ENCODE peak calls at places on chromosomes 11 and 22, in eight cellular contexts. F is stimulated activated naive CD8-positive, alpha-beta T cell treated with anti-CD3 and anti-CD28 coated beads, Interleukin-15, amount 100 ng/mL, for 72 hours; B is H4; P is germinal center; E is T-helper 17 cell; C is EL; R is midbrain; X is natural killer cell. O is an unnamed sample.

GRCh38 chr22:44292007-44292370 is 20.8 kb downstream of the SHISAL1 start:
- DNase-seq in F (no peak), B (no peak), P (no peak), E (no peak), C (no peak), R (no peak), X (no peak), O (no peak)

GRCh38 chr11:78427615-78428272 is 10.1 kb upstream of the GAB2 start:
- DNase-seq in F (no peak), B (no peak), P (no peak), E (no peak), C (no peak), R (no peak), X (no peak), O (no peak)

GRCh38 chr11:102279641-102280170 is 37.6 kb upstream of the BIRC3 start:
- DNase-seq in F (no peak), B (peak), P (no peak), E (no peak), C (peak), R (no peak), X (no peak), O (no peak)

GRCh38 chr22:29004647-29005371 is 56.8 kb downstream of the C22orf31 start:
- DNase-seq in F (no peak), B (no peak), P (no peak), E (no peak), C (no peak), R (peak), X (no peak), O (peak)

GRCh38 chr11:118975771-118976709 is 4.5 kb downstream of the FOXR1 start:
- DNase-seq in F (no peak), B (no peak), P (no peak), E (no peak), C (no peak), R (no peak), X (no peak), O (no peak)

GRCh38 chr22:41826001-41826400 is 6.9 kb upstream of the SREBF2 start:
- DNase-seq in F (no peak), B (no peak), P (no peak), E (no peak), C (no peak), R (no peak), X (no peak), O (no peak)

GRCh38 chr11:406796-407650 is 7.8 kb downstream of the SIGIRR start:
- DNase-seq in F (peak), B (no peak), P (peak), E (peak), C (peak), R (peak), X (peak), O (peak)

GRCh38 chr11:68003846-68004550 is at the start of gene UNC93B1:
- DNase-seq in F (peak), B (peak), P (peak), E (peak), C (peak), R (peak), X (peak), O (no peak)

GRCh38 chr11:130894322-130895025 is 21.8 kb downstream of the SNX19 start:
- DNase-seq in F (peak), B (peak), P (peak), E (peak), C (peak), R (peak), X (peak), O (peak)

GRCh38 chr11:116736763-116737162 is 36.0 kb downstream of the BUD13 start:
- DNase-seq in F (peak), B (no peak), P (no peak), E (no peak), C (peak), R (no peak), X (no peak), O (no peak)

GRCh38 chr11:31912808-31913207 is 101.7 kb upstream of the PAX6 start:
- DNase-seq in F (no peak), B (no peak), P (no peak), E (no peak), C (no peak), R (no peak), X (no peak), O (no peak)

GRCh38 chr11:37946155-37946766 is 1348.2 kb upstream of the RAG2 start:
- DNase-seq in F (no peak), B (peak), P (no peak), E (no peak), C (peak), R (no peak), X (no peak), O (peak)

GRCh38 chr11:57303280-57303989 is 21.3 kb downstream of the TNKS1BP1 start:
- DNase-seq in F (no peak), B (no peak), P (no peak), E (no peak), C (no peak), R (no peak), X (no peak), O (no peak)

GRCh38 chr11:117931971-117932370 is 2.8 kb upstream of the TMPRSS13 start:
- DNase-seq in F (peak), B (no peak), P (no peak), E (no peak), C (no peak), R (no peak), X (no peak), O (no peak)

GRCh38 chr11:43943931-43944751 is 1.7 kb downstream of the C11orf96 start:
- DNase-seq in F (peak), B (no peak), P (no peak), E (no peak), C (no peak), R (no peak), X (no peak), O (no peak)

GRCh38 chr22:37486224-37486845 is at the start of gene MFNG:
- DNase-seq in F (peak), B (no peak), P (peak), E (peak), C (peak), R (peak), X (peak), O (peak)

GRCh38 chr22:22906907-22907550 is 19.4 kb downstream of the IGLL5 start:
- DNase-seq in F (no peak), B (no peak), P (no peak), E (no peak), C (no peak), R (no peak), X (no peak), O (no peak)

GRCh38 chr11:119493712-119494111 is 70.7 kb upstream of the THY1 start:
- DNase-seq in F (no peak), B (no peak), P (no peak), E (no peak), C (peak), R (no peak), X (no peak), O (no peak)

GRCh38 chr22:50326959-50327710 is at the start of gene DENND6B:
- DNase-seq in F (peak), B (peak), P (peak), E (peak), C (peak), R (peak), X (peak), O (peak)

GRCh38 chr11:2198621-2199365 is 27.2 kb upstream of the TH start:
- DNase-seq in F (no peak), B (no peak), P (no peak), E (no peak), C (no peak), R (no peak), X (no peak), O (no peak)

GRCh38 chr11:44972746-44973435 is 22.2 kb upstream of the TP53I11 start:
- DNase-seq in F (no peak), B (no peak), P (no peak), E (no peak), C (no peak), R (no peak), X (no peak), O (no peak)

GRCh38 chr11:102204174-102204573 is 93.9 kb downstream of the YAP1 start:
- DNase-seq in F (no peak), B (no peak), P (no peak), E (no peak), C (no peak), R (no peak), X (no peak), O (no peak)

O was measured in putamen.